ENCODE peak calls at places on chromosomes 2 and 18, in ten cellular contexts. E is NCI-H1694 treated with DMSO at 0.1 percent for 48 hours; G is iPS-NIHi11; M is mucosa of gallbladder; O is BE2C; H is activated CD8-positive, alpha-beta T cell treated with anti-CD3 and anti-CD28 coated beads, Interleukin-2, amount 10 ng/mL, durations not matched to agents 7 days and 5 days; V is cerebellum; C is A549; Y is NCI-H82; Z is NCI-H1105. L is an unnamed sample.

GRCh38 chr2:215753808-215754207 is 259.5 kb downstream of the MREG start:
- DNase-seq in O (no peak), C (no peak), M (no peak), Z (no peak), G (no peak), Y (no peak), H (no peak), V (no peak), E (no peak), L (no peak)

GRCh38 chr2:85433511-85434089 is 15.1 kb downstream of the SH2D6 start:
- DNase-seq in Z (no peak), V (peak), Y (peak), E (peak), C (peak), O (peak), G (peak), H (no peak), M (peak), L (no peak)

GRCh38 chr2:216838146-216838545 is 21.7 kb downstream of the TNP1 start:
- DNase-seq in C (no peak), V (no peak), O (peak), E (no peak), Z (no peak), Y (no peak), H (no peak), G (no peak), M (no peak), L (no peak)

GRCh38 chr2:163665817-163666216 is 70.0 kb downstream of the FIGN start:
- DNase-seq in O (no peak), H (no peak), E (no peak), V (no peak), G (no peak), C (peak), Y (no peak), Z (no peak), M (no peak), L (no peak)

GRCh38 chr2:144438722-144439508 is 81.0 kb downstream of the ZEB2 start:
- DNase-seq in G (no peak), E (peak), V (no peak), H (no peak), O (peak), M (no peak), Y (peak), Z (peak), C (no peak), L (no peak)

GRCh38 chr2:25905126-25905525 is 26.8 kb upstream of the ASXL2 start:
- DNase-seq in Y (no peak), Z (no peak), M (no peak), H (no peak), V (no peak), C (no peak), G (no peak), E (no peak), O (no peak), L (no peak)

GRCh38 chr18:27608742-27609141 is 423.6 kb upstream of the CHST9 start:
- DNase-seq in G (no peak), C (no peak), V (no peak), O (no peak), H (no peak), E (peak), M (no peak), Y (peak), Z (no peak), L (no peak)

GRCh38 chr18:70172225-70172624 is 33.3 kb downstream of the RTTN start:
- DNase-seq in V (no peak), E (no peak), C (peak), G (no peak), H (no peak), O (no peak), M (no peak), Y (no peak), Z (no peak), L (no peak)

GRCh38 chr2:54081574-54081973 is 33.8 kb upstream of the ACYP2 start:
- DNase-seq in C (no peak), H (peak), M (no peak), O (peak), E (no peak), G (no peak), Y (no peak), V (no peak), Z (no peak), L (no peak)

GRCh38 chr2:219570194-219570923 is 980 bp downstream of the OBSL1 start:
- DNase-seq in Y (peak), C (peak), Z (no peak), G (peak), M (no peak), V (peak), E (no peak), H (no peak), O (no peak), L (no peak)

GRCh38 chr2:172098287-172098649 is 4.4 kb downstream of the DLX2 start:
- DNase-seq in G (no peak), C (no peak), E (no peak), V (no peak), Y (no peak), O (no peak), Z (no peak), M (no peak), H (no peak), L (no peak)

GRCh38 chr2:2837768-2838547 is 506.9 kb upstream of the MYT1L start:
- DNase-seq in H (no peak), V (no peak), E (no peak), Z (no peak), G (no peak), O (no peak), C (no peak), Y (no peak), M (no peak), L (no peak)

L was measured in activated gamma-delta T cell treated with anti-CD3 and anti-CD28 coated beads, Interleukin-2, amount 50 U/mL, for 16 hours.